ENCODE peak calls at places on chromosomes 5 and 9, in five cellular contexts. A is activated CD8-positive, alpha-beta memory T cell treated with anti-CD3 and anti-CD28 coated beads for 48 hours; L is T follicular helper cell; B is HFF-Myc; E is tibial nerve. R is an unnamed sample.
A peak's percentile ranks its signal among the peaks of the same experiment; 100 is the strongest.

GRCh38 chr9:22214497-22215031 is 205.5 kb upstream of the CDKN2B start:
- DNase-seq in B (no peak), A (no peak), L (no peak), E (no peak), R (no peak)

GRCh38 chr5:8756498-8757084 is 789.3 kb downstream of the SEMA5A start:
- DNase-seq in B (peak; percentile 35), A (no peak), E (no peak), L (no peak), R (no peak)

GRCh38 chr5:170811719-170812118 is 28.2 kb downstream of the GABRP start:
- DNase-seq in L (no peak), E (no peak), A (no peak), B (no peak), R (no peak)

GRCh38 chr9:36798350-36799065 is 225.8 kb downstream of the MELK start:
- DNase-seq in A (no peak), B (no peak), E (no peak), L (no peak), R (no peak)

GRCh38 chr5:143309661-143310431 is 93.6 kb downstream of the NR3C1 start:
- DNase-seq in L (no peak), B (no peak), A (no peak), E (no peak), R (no peak)

GRCh38 chr9:129267141-129267540 is 89.1 kb upstream of the IER5L start:
- DNase-seq in A (no peak), L (no peak), E (no peak), B (no peak), R (no peak)

GRCh38 chr5:94707359-94707758 is 88.9 kb downstream of the SLF1 start:
- DNase-seq in E (no peak), A (no peak), L (no peak), B (no peak), R (no peak)

GRCh38 chr5:6291961-6292360 is 86.4 kb downstream of the MED10 start:
- DNase-seq in B (no peak), L (no peak), A (no peak), E (no peak), R (no peak)

GRCh38 chr5:32506251-32506661 is 61.7 kb upstream of the ZFR start:
- DNase-seq in L (no peak), A (no peak), E (no peak), B (no peak), R (no peak)

GRCh38 chr5:64207978-64208377 is 42.3 kb downstream of the RNF180 start:
- DNase-seq in A (no peak), E (no peak), L (no peak), B (no peak), R (no peak)

GRCh38 chr5:69450116-69450515 is 35.2 kb downstream of the MARVELD2 start:
- DNase-seq in A (no peak), L (no peak), B (peak; percentile 71), E (no peak), R (no peak)

GRCh38 chr5:178249191-178249989 is 16.8 kb upstream of the PHYKPL start:
- DNase-seq in L (no peak), A (no peak), B (no peak), E (no peak), R (no peak)

GRCh38 chr5:155773680-155774079 is 553.3 kb upstream of the SGCD start:
- DNase-seq in A (no peak), L (no peak), E (no peak), B (no peak), R (no peak)

GRCh38 chr5:127588368-127588767 is 60.5 kb upstream of the CTXN3 start:
- DNase-seq in B (no peak), A (no peak), L (no peak), E (no peak), R (no peak)

GRCh38 chr9:121667890-121668289 is 16.5 kb downstream of the DAB2IP start:
- DNase-seq in L (no peak), B (no peak), E (no peak), A (no peak), R (no peak)

GRCh38 chr5:4553968-4554367 is 586.2 kb upstream of the ADAMTS16 start:
- DNase-seq in B (no peak), L (no peak), E (no peak), A (no peak), R (no peak)

GRCh38 chr5:112757468-112758208 is 20.0 kb downstream of the APC start:
- DNase-seq in E (peak; percentile 28), B (peak; percentile 42), A (no peak), L (no peak), R (no peak)

GRCh38 chr5:96655085-96655484 is 7.1 kb upstream of the CAST start:
- DNase-seq in E (no peak), B (no peak), L (no peak), A (no peak), R (no peak)

GRCh38 chr5:139389701-139390638 is at the start of gene MZB1:
- DNase-seq in B (no peak), L (peak; percentile 12), A (peak; percentile 52), E (no peak), R (no peak)

GRCh38 chr9:136157477-136158265 is 39.0 kb upstream of the TMEM250 start:
- DNase-seq in L (no peak), B (no peak), A (no peak), E (no peak), R (no peak)